ENCODE peak calls at places on chromosomes 2 and 18, in four cellular contexts. T is right lobe of liver, M is IMR-90, U is adrenal gland. I is an unnamed sample.

GRCh38 chr2:31903109-31903780 is 107.6 kb downstream of the MEMO1 start:
- DNase-seq in T (no peak), M (no peak), U (no peak), I (no peak)

GRCh38 chr2:179179719-179180118 is 84.9 kb downstream of the SESTD1 start:
- DNase-seq in T (no peak), M (no peak), U (no peak), I (no peak)

GRCh38 chr2:134075204-134075603 is 178.7 kb upstream of the MGAT5 start:
- DNase-seq in T (no peak), M (no peak), U (no peak), I (peak; percentile 26)

GRCh38 chr18:76972838-76973237 is 150.5 kb downstream of the ZNF236 start:
- DNase-seq in T (no peak), M (no peak), U (no peak), I (no peak)

GRCh38 chr2:138493334-138493733 is 8.2 kb upstream of the SPOPL start:
- DNase-seq in T (no peak), M (no peak), U (no peak), I (no peak)

GRCh38 chr2:140502951-140503630 is 1627.7 kb downstream of the LRP1B start:
- DNase-seq in T (no peak), M (peak; percentile 56), U (no peak), I (no peak)

GRCh38 chr18:11518788-11519685 is 90.4 kb upstream of the SLC35G4 start:
- DNase-seq in T (peak; percentile 66), M (peak; percentile 55), U (peak; percentile 55), I (no peak)

GRCh38 chr18:76518543-76519155 is 23.6 kb upstream of the ZNF516 start:
- DNase-seq in T (peak; percentile 68), M (peak; percentile 31), U (peak; percentile 74), I (peak; percentile 82)

GRCh38 chr2:2178921-2179320 is 152.2 kb downstream of the MYT1L start:
- DNase-seq in T (no peak), M (no peak), U (no peak), I (no peak)

GRCh38 chr2:174841931-174842330 is 77.7 kb upstream of the CHRNA1 start:
- DNase-seq in T (no peak), M (no peak), U (no peak), I (no peak)

GRCh38 chr2:9966491-9967022 is 15.1 kb downstream of the GRHL1 start:
- DNase-seq in T (no peak), M (no peak), U (no peak), I (no peak)

GRCh38 chr18:78635093-78635800 is 344.4 kb upstream of the SALL3 start:
- DNase-seq in T (no peak), M (no peak), U (no peak), I (no peak)

GRCh38 chr2:1972948-1973347 is 228.6 kb upstream of the PXDN start:
- DNase-seq in T (no peak), M (no peak), U (no peak), I (no peak)

GRCh38 chr2:64823794-64824193 is 165.4 kb upstream of the SLC1A4 start:
- DNase-seq in T (no peak), M (no peak), U (no peak), I (no peak)

GRCh38 chr2:25787020-25787419 is 91.3 kb downstream of the ASXL2 start:
- DNase-seq in T (no peak), M (no peak), U (no peak), I (no peak)

GRCh38 chr18:79597176-79598045 is 82.2 kb upstream of the CTDP1 start:
- DNase-seq in T (peak; percentile 31), M (no peak), U (no peak), I (no peak)

GRCh38 chr2:60551241-60552095 is 2.0 kb downstream of the BCL11A start:
- DNase-seq in T (peak; percentile 70), M (no peak), U (peak; percentile 66), I (peak; percentile 89)

GRCh38 chr2:112053917-112054846 is 887 bp upstream of the TMEM87B start:
- DNase-seq in T (peak; percentile 99), M (peak; percentile 92), U (peak; percentile 99), I (peak; percentile 100)
- TF ChIP-seq POLR2A in T (peak; percentile 65), M (no peak), U (no peak), I (peak; percentile 36)

GRCh38 chr18:75209129-75209951 is at the start of gene PTGR3:
- DNase-seq in T (peak; percentile 91), M (peak; percentile 73), U (peak; percentile 92), I (peak; percentile 88)
- TF ChIP-seq POLR2A in T (peak; percentile 84), M (no peak), U (no peak), I (peak; percentile 65)

DNA sequence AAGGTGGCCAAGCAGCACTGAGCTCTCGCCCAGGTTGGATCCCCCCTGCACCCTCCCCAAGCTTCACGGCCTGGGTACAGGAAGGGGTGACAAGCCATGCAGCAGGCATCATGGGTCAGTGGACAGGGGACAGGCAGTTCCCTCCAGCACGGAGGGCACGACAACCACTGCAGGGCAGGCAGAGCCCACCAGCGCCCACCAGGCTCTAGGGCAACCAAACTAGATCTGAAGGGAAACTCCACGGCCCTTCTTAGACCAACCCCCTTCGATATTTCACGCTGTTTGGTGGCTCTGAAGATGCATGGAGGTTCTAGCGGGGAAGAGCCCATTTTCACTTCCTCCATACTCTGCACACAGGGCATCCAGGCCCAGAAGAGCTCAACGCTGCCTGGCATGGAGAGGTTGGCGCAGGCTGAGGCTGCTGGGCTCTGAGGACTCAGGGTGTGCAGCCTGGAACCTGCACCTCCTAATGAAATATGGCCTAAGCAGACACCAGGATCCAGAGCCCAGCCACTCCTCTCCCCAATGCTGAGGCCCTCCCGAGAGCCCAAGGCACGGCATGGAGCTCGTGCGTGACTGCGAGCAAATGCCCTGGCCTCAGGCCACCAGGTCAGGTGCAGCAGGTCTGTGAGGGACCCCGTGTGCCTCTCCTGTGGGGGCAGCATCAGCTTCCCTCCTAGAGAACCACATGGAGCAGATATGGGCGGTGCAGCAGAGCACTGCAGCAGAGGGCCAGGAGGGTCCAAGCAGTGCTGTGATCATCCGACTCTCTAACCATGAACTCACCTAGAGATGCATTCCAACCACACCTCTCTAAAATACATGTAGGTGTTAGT is 8.7 kb upstream of the MTERF4 start:
- DNase-seq in T (no peak), M (no peak), U (no peak), I (peak; percentile 51)
- TF ChIP-seq POLR2A in T (no peak), M (no peak), U (no peak), I (no peak)

GRCh38 chr18:3248670-3249359 is 1.2 kb downstream of the MYL12A start:
- DNase-seq in T (no peak), M (peak; percentile 57), U (no peak), I (peak; percentile 50)

GRCh38 chr18:3248062-3248669 is 565 bp downstream of the MYL12A start:
- DNase-seq in T (no peak), M (peak; percentile 59), U (peak; percentile 52), I (no peak)

GRCh38 chr18:3246636-3247242 is 862 bp upstream of the MYL12A start:
- DNase-seq in T (no peak), M (no peak), U (peak; percentile 56), I (no peak)

GRCh38 chr18:3245853-3246635 is 1.6 kb upstream of the MYL12A start:
- DNase-seq in T (peak; percentile 95), M (peak; percentile 82), U (peak; percentile 91), I (peak; percentile 88)

GRCh38 chr18:3247243-3248061 is at the start of gene MYL12A:
- DNase-seq in T (peak; percentile 99), M (peak; percentile 98), U (peak; percentile 98), I (peak; percentile 100)
- TF ChIP-seq POLR2A in T (peak; percentile 96), M (peak; percentile 97), U (peak; percentile 93), I (peak; percentile 92)

GRCh38 chr2:218272531-218273212 is 2.4 kb downstream of the PNKD start:
- DNase-seq in T (peak; percentile 86), M (peak; percentile 84), U (peak; percentile 91), I (peak; percentile 95)
- TF ChIP-seq POLR2A in T (no peak), M (peak; percentile 40), U (no peak), I (peak; percentile 19)

GRCh38 chr2:74441690-74442482 is at the start of gene RTKN:
- DNase-seq in T (peak; percentile 90), M (no peak), U (no peak), I (peak; percentile 79)
- TF ChIP-seq POLR2A in T (peak; percentile 86), M (no peak), U (no peak), I (peak; percentile 49)

DNA sequence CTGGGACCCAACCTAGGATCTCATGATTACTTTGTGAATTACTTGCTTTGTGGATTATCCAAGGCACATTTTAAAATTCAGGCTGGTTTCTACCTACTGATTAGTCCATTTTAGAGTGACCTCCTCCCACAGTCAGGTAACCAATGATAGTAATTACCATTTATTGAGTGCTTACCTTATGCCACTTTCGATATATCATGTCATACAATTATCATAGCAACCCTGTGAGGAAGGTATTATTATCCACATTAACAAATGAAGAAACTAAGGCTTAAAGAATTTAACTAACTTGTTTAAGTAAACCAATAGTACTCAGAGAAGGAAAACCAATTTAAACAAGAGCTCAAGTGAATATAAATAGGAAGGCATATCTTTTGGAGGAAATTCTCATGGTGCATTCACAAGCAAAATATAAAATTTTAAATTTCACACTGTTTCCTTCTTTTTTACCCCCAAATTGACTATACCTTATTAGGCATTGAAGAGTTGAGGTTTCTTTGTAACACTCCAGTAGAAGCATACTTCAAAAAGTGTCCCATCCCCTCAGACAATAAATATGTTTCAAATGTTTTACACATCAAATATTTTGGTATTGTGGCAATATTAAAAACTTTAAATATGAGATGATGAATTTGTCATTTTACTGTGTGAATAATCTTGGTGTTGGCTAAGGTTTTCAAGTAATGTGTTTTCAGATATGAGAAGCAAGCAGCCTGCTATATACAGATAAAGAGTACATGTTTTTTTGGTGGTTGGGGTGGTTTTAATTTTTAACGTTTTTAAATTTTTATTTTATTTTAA is 36.9 kb upstream of the DLX1 start:
- DNase-seq in T (no peak), M (no peak), U (no peak), I (no peak)
- TF ChIP-seq POLR2A in T (no peak), M (no peak), U (no peak), I (no peak)

DNA sequence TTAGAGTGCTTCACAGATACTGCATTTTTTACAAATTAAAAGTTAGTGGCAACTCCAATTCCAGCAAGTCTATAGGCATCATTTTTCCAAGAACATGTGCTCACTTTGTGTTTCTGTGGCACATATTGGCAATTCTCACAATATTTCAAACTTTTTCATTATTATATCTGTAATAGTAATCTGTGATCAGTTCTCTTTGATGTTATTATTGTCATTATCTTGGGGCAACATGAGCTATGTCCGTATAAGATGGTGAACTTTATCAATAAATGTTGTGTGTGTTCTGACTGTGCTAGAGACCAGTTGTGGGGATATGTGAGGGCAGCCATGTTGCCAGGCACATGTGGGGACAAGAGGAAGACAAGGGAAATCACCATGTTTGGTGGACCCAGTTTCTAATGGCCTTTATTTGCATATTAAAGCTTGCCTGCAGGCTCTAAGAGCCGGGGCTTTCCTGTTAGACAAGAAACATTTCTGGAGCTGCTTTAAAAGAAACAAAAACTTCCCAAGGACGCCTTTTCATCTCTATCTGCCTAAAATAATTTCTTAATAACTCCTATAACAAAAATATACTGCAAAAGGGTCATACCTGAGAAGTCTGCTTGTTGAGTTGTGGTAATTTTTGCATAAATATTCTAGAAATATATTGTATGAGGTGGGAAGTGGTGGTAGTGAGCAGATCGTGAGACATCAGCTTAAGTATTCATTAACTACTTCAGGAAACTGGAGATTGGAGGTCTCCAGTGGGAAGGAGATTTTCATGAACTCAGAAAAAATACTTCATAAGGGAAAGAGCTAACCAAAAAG is 37.2 kb downstream of the KYNU start:
- DNase-seq in T (no peak), M (no peak), U (no peak), I (no peak)
- TF ChIP-seq POLR2A in T (no peak), M (no peak), U (no peak), I (no peak)

GRCh38 chr2:159750873-159751272 is 38.6 kb downstream of the MARCHF7 start:
- DNase-seq in T (no peak), M (no peak), U (no peak), I (no peak)
- TF ChIP-seq POLR2A in T (no peak), M (no peak), U (no peak), I (no peak)